ENCODE peak calls at places on chromosomes 16 and 17, in nine cellular contexts. O is stomach, F is GM20000, J is nephron progenitor cell, N is omental fat pad, U is tibial nerve, R is PC-3, B is right atrium auricular region, D is glutamatergic neuron. M is an unnamed sample.

GRCh38 chr16:60203525-60204124 is 1469.5 kb upstream of the GOT2 start:
- DNase-seq in B (no peak), R (no peak), F (no peak), N (no peak), D (no peak), U (no peak), J (no peak), O (no peak), M (no peak)

GRCh38 chr17:50636804-50637195 is 2.1 kb downstream of the ABCC3 start:
- DNase-seq in J (no peak), O (no peak), D (no peak), R (no peak), N (no peak), B (no peak), F (no peak), U (no peak), M (no peak)

GRCh38 chr17:50955667-50956120 is 89.5 kb upstream of the TOB1 start:
- DNase-seq in N (no peak), B (peak; percentile 54), R (no peak), U (no peak), J (no peak), F (no peak), D (no peak), O (no peak), M (no peak)

GRCh38 chr17:59432657-59433056 is 101.2 kb downstream of the YPEL2 start:
- DNase-seq in D (no peak), B (no peak), F (no peak), J (no peak), O (no peak), R (no peak), N (no peak), U (no peak), M (no peak)

GRCh38 chr16:89040861-89041570 is 52.6 kb upstream of the ACSF3 start:
- DNase-seq in D (peak; percentile 15), B (no peak), F (no peak), J (no peak), U (no peak), O (no peak), R (no peak), N (no peak), M (no peak)

GRCh38 chr16:9153502-9153864 is 62.0 kb downstream of the HAPSTR1 start:
- DNase-seq in J (no peak), D (no peak), O (no peak), U (no peak), F (no peak), R (no peak), N (no peak), B (no peak), M (no peak)

GRCh38 chr16:22322021-22322471 is 24.8 kb downstream of the POLR3E start:
- DNase-seq in N (no peak), J (no peak), F (no peak), B (no peak), R (no peak), D (no peak), O (no peak), U (no peak), M (no peak)

GRCh38 chr16:67526149-67526732 is 2.4 kb upstream of the RIPOR1 start:
- DNase-seq in J (no peak), R (no peak), B (no peak), O (no peak), U (no peak), N (no peak), F (no peak), D (no peak), M (no peak)

GRCh38 chr17:68200689-68201424 is 47.0 kb upstream of the AMZ2 start:
- DNase-seq in R (peak; percentile 83), N (peak; percentile 70), J (peak; percentile 90), O (peak; percentile 80), U (peak; percentile 77), F (peak; percentile 80), B (peak; percentile 83), D (peak; percentile 89), M (peak; percentile 81)

GRCh38 chr17:49457564-49458535 is 37.2 kb upstream of the NGFR start:
- DNase-seq in N (no peak), D (no peak), B (no peak), O (no peak), R (no peak), U (no peak), F (no peak), J (no peak), M (no peak)

GRCh38 chr17:49461580-49461979 is 33.5 kb upstream of the NGFR start:
- DNase-seq in N (no peak), U (no peak), J (no peak), D (no peak), F (no peak), O (no peak), B (no peak), R (no peak), M (no peak)

GRCh38 chr17:49460401-49460800 is 34.7 kb upstream of the NGFR start:
- DNase-seq in B (no peak), J (no peak), D (no peak), U (no peak), O (no peak), N (no peak), R (no peak), F (no peak), M (no peak)

GRCh38 chr17:49456172-49456965 is 38.7 kb upstream of the NGFR start:
- DNase-seq in J (no peak), O (no peak), U (no peak), F (no peak), B (no peak), N (no peak), D (no peak), R (peak; percentile 37), M (no peak)

GRCh38 chr17:49459401-49459984 is 35.6 kb upstream of the NGFR start:
- DNase-seq in J (no peak), O (no peak), R (no peak), F (no peak), U (no peak), D (no peak), N (no peak), B (no peak), M (no peak)
- TF ChIP-seq CTCF in J (no peak), O (no peak), R (no peak), F (no peak), U (no peak), D (no peak), N (no peak), B (no peak), M (no peak)

GRCh38 chr16:47143677-47144558 is at the start of gene NETO2:
- DNase-seq in J (peak; percentile 76), O (peak; percentile 57), F (peak; percentile 92), U (no peak), R (peak; percentile 48), B (no peak), N (no peak), D (peak; percentile 78), M (peak; percentile 81)
- TF ChIP-seq CTCF in J (peak; percentile 39), O (no peak), F (peak; percentile 69), U (peak; percentile 50), R (peak; percentile 50), B (peak; percentile 72), N (no peak), D (peak; percentile 46), M (no peak)

GRCh38 chr17:70677783-70678647 is 508.7 kb downstream of the KCNJ2 start:
- DNase-seq in U (no peak), N (no peak), O (no peak), B (no peak), J (no peak), R (no peak), F (no peak), D (no peak), M (no peak)
- TF ChIP-seq CTCF in U (no peak), N (no peak), O (no peak), B (no peak), J (no peak), R (no peak), F (no peak), D (no peak), M (no peak)

GRCh38 chr16:84180519-84181140 is 6.2 kb downstream of the TAF1C start:
- DNase-seq in R (no peak), U (no peak), O (no peak), B (no peak), J (no peak), D (no peak), N (no peak), F (peak; percentile 11), M (no peak)

GRCh38 chr16:84178146-84178765 is 8.6 kb downstream of the TAF1C start:
- DNase-seq in D (no peak), O (no peak), F (no peak), N (no peak), R (no peak), U (no peak), J (no peak), B (no peak), M (no peak)

GRCh38 chr16:84181144-84181915 is 5.5 kb downstream of the TAF1C start:
- DNase-seq in B (no peak), U (no peak), R (no peak), F (no peak), N (no peak), J (no peak), D (no peak), O (no peak), M (no peak)

GRCh38 chr16:84178892-84179611 is 7.8 kb downstream of the TAF1C start:
- DNase-seq in R (no peak), O (no peak), U (no peak), B (no peak), N (no peak), F (no peak), J (no peak), D (no peak), M (no peak)

GRCh38 chr16:84179612-84180320 is 7.1 kb downstream of the TAF1C start:
- DNase-seq in O (no peak), B (no peak), J (no peak), D (no peak), R (no peak), N (no peak), U (no peak), F (peak; percentile 12), M (no peak)
- TF ChIP-seq CTCF in O (no peak), B (no peak), J (no peak), D (no peak), R (no peak), N (no peak), U (no peak), F (no peak), M (no peak)

DNA sequence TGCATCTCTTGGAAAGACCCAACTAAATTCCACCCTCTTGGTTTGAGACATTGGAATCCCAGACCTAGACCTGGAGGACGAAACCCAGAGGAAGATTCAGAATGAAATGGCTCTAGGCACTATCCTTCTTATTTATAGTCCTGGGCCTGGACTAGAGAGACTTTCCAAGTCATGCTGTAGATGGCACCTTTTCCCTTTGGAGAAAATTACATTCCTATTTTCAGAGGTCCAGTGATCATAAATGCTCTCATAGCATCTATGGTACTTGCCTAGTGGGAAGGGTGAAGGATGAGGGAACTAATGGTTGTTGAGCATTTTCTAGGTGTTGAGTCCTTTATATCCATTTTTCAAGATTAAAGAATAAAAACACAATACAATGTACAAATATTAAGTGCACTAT is 37.1 kb downstream of the SPACA3 start:
- DNase-seq in U (no peak), F (no peak), R (peak; percentile 6), J (no peak), D (no peak), N (no peak), B (no peak), O (no peak), M (no peak)
- TF ChIP-seq CTCF in U (no peak), F (no peak), R (peak; percentile 30), J (no peak), D (no peak), N (no peak), B (peak; percentile 20), O (no peak), M (no peak)